ENCODE peak calls at places on chromosomes 2 and 18, in four cellular contexts. O, H, U and M are unnamed samples.

GRCh38 chr2:10301946-10302478 is 692 bp upstream of the HPCAL1 start:
- DNase-seq in O (no peak), H (no peak), U (no peak), M (no peak)

GRCh38 chr2:26838121-26838906 is 9.6 kb upstream of the DPYSL5 start:
- DNase-seq in O (no peak), H (no peak), U (peak), M (no peak)

GRCh38 chr2:7857904-7858303 is 824.0 kb upstream of the ID2 start:
- DNase-seq in O (no peak), H (no peak), U (peak), M (no peak)

GRCh38 chr2:189660803-189661147 is 484 bp upstream of the ASNSD1 start:
- DNase-seq in H (no peak), O (no peak), U (no peak), M (no peak)

GRCh38 chr2:88692187-88692586 is 714 bp downstream of the RPIA start:
- DNase-seq in O (no peak), U (peak), H (peak), M (peak)

GRCh38 chr2:43832457-43832856 is 6.2 kb downstream of the ABCG5 start:
- DNase-seq in U (peak), O (no peak), H (no peak), M (no peak)

GRCh38 chr2:176178807-176179271 is 9.6 kb upstream of the HOXD1 start:
- DNase-seq in H (no peak), O (no peak), U (no peak), M (no peak)

GRCh38 chr2:86372641-86373502 is 35.4 kb upstream of the REEP1 start:
- DNase-seq in U (peak), H (peak), O (no peak), M (no peak)

GRCh38 chr2:175854665-175855064 is 147.4 kb downstream of the LNPK start:
- DNase-seq in O (no peak), U (no peak), H (no peak), M (peak)

GRCh38 chr2:229164545-229165249 is 106.4 kb downstream of the PID1 start:
- DNase-seq in U (peak), O (no peak), H (no peak), M (no peak)

GRCh38 chr2:69201243-69201642 is 185.8 kb downstream of the GFPT1 start:
- DNase-seq in O (no peak), U (no peak), H (no peak), M (no peak)

GRCh38 chr2:207619764-207620203 is 5.4 kb downstream of the METTL21A start:
- DNase-seq in U (no peak), O (no peak), H (no peak), M (no peak)

GRCh38 chr2:217953011-217953481 is 49.7 kb downstream of the TNS1 start:
- DNase-seq in H (no peak), U (no peak), O (no peak), M (no peak)

GRCh38 chr2:239109041-239109915 is 261.4 kb downstream of the TWIST2 start:
- DNase-seq in O (no peak), U (peak), H (peak), M (peak)

GRCh38 chr2:1081411-1082225 is 131.0 kb downstream of the SNTG2 start:
- DNase-seq in H (peak), O (no peak), U (no peak), M (peak)

GRCh38 chr18:74456409-74457042 is 582 bp downstream of the DIPK1C start:
- DNase-seq in U (no peak), O (no peak), H (no peak), M (no peak)

GRCh38 chr2:45944075-45944474 is 292.6 kb downstream of the PRKCE start:
- DNase-seq in H (no peak), O (no peak), U (peak), M (no peak)

GRCh38 chr2:152236191-152236925 is 60.8 kb upstream of the STAM2 start:
- DNase-seq in O (no peak), H (no peak), U (no peak), M (no peak)

GRCh38 chr2:48282281-48282680 is 247.7 kb upstream of the STON1 start:
- DNase-seq in H (no peak), O (no peak), U (no peak), M (no peak)

GRCh38 chr18:24837065-24837464 is 376.6 kb downstream of the HRH4 start:
- DNase-seq in O (no peak), U (peak), H (no peak), M (no peak)

GRCh38 chr2:46143401-46144132 is 153.6 kb upstream of the EPAS1 start:
- DNase-seq in U (no peak), O (no peak), H (no peak), M (no peak)

GRCh38 chr18:3357516-3357915 is 92.5 kb upstream of the TGIF1 start:
- DNase-seq in H (no peak), U (no peak), O (no peak), M (no peak)

GRCh38 chr2:2831656-2832055 is 500.6 kb upstream of the MYT1L start:
- DNase-seq in O (no peak), H (no peak), U (no peak), M (no peak)

GRCh38 chr18:75113455-75113854 is 95.5 kb downstream of the PTGR3 start:
- DNase-seq in O (no peak), H (no peak), U (no peak), M (no peak)

GRCh38 chr2:25078171-25079049 is 36.5 kb downstream of the EFR3B start:
- DNase-seq in H (no peak), U (peak), O (peak), M (no peak)

GRCh38 chr2:80190166-80190565 is 114.4 kb downstream of the LRRTM1 start:
- DNase-seq in O (no peak), U (no peak), H (no peak), M (no peak)

GRCh38 chr18:62713651-62714247 is 1.6 kb upstream of the PHLPP1 start:
- DNase-seq in O (no peak), U (no peak), H (no peak), M (no peak)

GRCh38 chr2:182558564-182558963 is 131.7 kb upstream of the PDE1A start:
- DNase-seq in U (no peak), O (no peak), H (no peak), M (no peak)

GRCh38 chr2:216505133-216506106 is 6.8 kb downstream of the RPL37A start:
- DNase-seq in H (no peak), U (no peak), O (no peak), M (no peak)

GRCh38 chr2:12325806-12326205 is 390.9 kb upstream of the TRIB2 start:
- DNase-seq in H (peak), O (no peak), U (peak), M (no peak)

GRCh38 chr2:11667194-11667593 is 2.8 kb downstream of the NTSR2 start:
- DNase-seq in H (no peak), U (no peak), O (no peak), M (no peak)

GRCh38 chr2:235860846-235861245 is 307.3 kb downstream of the GBX2 start:
- DNase-seq in O (no peak), H (no peak), U (peak), M (no peak)

GRCh38 chr2:122020377-122020776 is 264.9 kb downstream of the TSN start:
- DNase-seq in O (no peak), H (no peak), U (no peak), M (no peak)

GRCh38 chr2:25029183-25029554 is 12.7 kb upstream of the EFR3B start:
- DNase-seq in O (no peak), H (no peak), U (peak), M (no peak)

GRCh38 chr18:44503854-44504253 is 176.8 kb upstream of the SETBP1 start:
- DNase-seq in H (no peak), O (no peak), U (no peak), M (no peak)

GRCh38 chr18:44497757-44498490 is 182.8 kb upstream of the SETBP1 start:
- DNase-seq in O (no peak), U (no peak), H (no peak), M (no peak)

GRCh38 chr18:44502790-44503189 is 177.9 kb upstream of the SETBP1 start:
- DNase-seq in H (no peak), O (no peak), U (no peak), M (no peak)

GRCh38 chr18:44500820-44501670 is 179.6 kb upstream of the SETBP1 start:
- DNase-seq in U (no peak), H (no peak), O (no peak), M (no peak)

DNA sequence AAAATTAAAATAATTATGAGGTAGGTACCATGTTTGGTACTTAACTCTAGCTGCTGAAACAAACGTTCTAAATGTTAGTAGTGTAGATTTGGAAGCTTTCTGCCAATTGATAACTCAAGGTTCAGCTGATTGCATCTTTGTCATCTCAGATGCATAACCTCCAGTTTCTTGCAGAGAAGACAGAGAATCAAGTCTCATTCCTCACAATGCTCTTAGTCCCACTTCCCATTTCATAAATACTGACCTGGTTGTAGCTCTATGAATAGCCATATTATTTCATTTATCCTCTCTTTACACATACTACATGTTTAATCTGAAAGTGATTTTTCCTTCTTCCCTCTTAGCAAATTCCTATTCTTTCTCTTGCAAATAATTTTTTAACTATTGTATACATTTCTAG is 178.5 kb upstream of the SETBP1 start:
- DNase-seq in O (no peak), U (no peak), H (no peak), M (no peak)
- H3K27ac ChIP-seq in O (no peak), U (no peak), H (no peak), M (no peak)

DNA sequence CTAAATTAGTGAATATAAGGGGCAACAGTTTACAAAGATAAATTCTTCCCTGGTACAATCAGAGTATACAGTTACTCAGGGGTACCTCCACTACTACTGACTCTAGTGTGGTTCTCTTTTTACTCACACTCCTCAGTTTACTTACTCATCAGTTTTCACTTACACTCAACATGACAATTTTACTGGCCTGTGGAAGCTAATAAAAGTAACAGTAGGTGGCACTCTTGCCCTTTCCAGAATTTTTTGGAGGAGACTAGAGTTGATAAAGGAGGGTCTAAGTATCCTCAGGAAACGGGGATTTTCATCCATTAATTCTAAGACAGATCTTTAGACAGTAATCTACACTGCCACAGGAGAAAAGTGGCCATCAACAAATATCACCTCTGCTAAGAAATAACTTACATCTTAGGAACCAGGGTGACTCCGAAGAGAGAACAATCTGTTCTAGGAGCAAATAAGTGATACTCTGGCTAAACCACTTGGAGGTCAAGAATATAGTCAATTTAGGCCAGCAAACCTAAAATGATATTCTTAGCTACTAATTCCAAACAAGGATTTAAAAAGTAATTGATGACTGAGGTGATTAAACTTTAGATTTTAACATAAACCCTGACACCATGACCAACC is 61.3 kb downstream of the ATL2 start:
- DNase-seq in U (peak), O (peak), H (peak), M (no peak)
- H3K27ac ChIP-seq in U (no peak), O (no peak), H (no peak), M (no peak)

DNA sequence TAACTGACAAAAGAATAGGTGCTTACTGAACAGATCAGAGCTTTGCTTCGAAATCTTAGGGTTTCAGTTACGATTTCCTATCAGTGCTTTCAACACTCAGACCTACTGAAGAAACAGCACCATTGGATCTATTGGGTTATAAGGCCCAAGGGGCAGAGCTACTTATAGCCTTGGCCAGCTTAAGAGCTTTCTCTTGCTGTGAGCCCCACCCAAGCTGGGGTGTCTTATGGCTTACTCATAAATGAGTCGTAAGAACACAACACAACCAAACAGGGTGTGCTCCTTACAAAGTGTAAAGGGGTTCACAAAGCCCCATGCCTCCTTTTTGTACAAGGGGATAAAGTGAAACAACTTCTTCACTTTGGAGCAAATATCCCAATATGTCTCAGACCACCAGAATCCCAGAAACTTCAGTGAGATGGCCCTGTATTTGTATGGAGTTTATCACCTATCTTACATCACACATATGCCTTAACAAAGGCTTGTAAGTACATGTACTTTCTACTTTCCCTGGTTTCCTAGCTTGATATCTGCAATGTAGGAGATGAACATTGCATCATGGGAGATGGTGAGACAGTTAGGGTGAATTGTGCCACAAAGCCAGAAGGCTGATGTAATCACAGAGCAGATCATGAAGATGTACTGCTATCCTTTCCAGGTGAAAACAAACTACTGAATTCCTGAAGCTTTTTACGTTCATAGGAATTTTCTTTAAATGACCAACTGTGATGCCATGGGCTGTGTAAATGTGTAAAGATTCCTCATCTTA is 115.5 kb upstream of the GLI2 start:
- DNase-seq in U (peak), H (no peak), O (no peak), M (no peak)
- H3K27ac ChIP-seq in U (no peak), H (no peak), O (no peak), M (no peak)

GRCh38 chr18:76457475-76457874 is 37.6 kb downstream of the ZNF516 start:
- DNase-seq in U (no peak), O (no peak), H (no peak), M (no peak)

GRCh38 chr18:76457957-76458356 is 37.1 kb downstream of the ZNF516 start:
- DNase-seq in H (no peak), O (no peak), U (no peak), M (no peak)

GRCh38 chr18:76459312-76459686 is 35.7 kb downstream of the ZNF516 start:
- DNase-seq in H (no peak), O (no peak), U (no peak), M (no peak)

GRCh38 chr18:76459687-76460350 is 35.2 kb downstream of the ZNF516 start:
- DNase-seq in H (peak), O (peak), U (peak), M (peak)

DNA sequence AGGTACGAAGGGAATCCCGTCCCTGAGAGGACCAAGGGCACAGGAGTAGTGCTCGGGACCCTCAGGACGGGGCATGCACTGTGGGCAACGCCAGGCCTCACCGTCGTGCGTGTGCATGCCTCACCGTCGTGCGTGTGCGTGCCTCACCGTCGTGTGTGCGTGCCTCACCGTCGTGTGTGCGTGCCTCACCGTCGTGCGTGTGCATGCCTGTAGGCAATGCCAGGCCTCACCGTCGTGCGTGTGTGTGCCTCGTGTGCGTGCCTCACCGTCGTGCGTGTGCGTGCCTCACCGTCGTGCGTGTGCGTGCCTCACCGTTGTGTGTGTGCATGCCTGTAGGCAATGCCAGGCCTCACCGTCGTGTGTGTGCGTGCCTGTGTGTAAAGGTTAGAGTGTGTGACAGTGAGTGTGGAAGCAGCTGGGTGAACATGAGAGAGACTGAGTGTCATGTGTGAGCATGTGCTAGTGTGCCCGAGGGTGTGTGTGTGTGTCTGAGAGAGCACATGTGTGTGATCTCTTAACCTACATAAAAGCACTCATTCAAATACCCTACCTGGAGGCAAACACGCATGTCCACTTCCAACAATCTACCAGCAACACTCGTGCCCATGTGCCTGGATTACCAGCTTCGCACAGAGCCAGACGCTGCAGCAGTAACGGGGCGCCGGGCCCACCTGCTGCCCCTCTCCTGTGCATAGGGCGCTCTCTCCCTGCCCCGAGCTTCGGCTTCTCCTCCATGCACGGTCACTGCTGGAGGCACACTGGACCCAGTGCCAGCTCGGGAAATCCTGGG is 36.3 kb downstream of the ZNF516 start:
- DNase-seq in U (no peak), H (no peak), O (no peak), M (no peak)
- H3K27ac ChIP-seq in U (peak), H (peak), O (no peak), M (peak)

DNA sequence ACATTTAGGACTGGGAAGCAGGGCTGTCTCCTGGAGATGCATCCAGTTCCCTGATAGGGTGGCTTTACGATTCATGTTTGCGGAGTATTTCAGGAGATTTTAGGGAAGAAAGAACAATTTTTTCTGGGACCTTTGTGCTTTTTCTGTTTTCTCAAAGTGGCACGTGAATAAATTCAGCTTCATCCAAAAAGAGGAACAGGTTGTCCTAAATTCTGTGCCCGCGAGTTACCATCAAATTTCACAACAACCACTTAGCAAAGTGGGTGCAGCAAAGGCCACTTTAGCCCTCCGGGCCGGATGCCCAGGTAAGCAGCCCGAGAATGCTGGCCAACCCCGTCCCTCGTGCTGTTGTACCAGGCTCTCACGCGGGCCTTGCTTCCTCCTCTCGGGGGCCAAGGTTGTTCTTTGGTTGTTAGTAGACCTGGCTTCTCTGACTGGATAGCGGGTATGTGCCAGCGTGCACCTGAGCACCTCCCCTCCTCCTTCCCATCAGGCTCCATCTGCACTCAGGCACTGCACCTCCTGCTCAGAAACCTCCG is 83.1 kb downstream of the CMPK2 start:
- DNase-seq in H (no peak), U (no peak), O (no peak), M (no peak)
- H3K27ac ChIP-seq in H (no peak), U (no peak), O (no peak), M (no peak)

DNA sequence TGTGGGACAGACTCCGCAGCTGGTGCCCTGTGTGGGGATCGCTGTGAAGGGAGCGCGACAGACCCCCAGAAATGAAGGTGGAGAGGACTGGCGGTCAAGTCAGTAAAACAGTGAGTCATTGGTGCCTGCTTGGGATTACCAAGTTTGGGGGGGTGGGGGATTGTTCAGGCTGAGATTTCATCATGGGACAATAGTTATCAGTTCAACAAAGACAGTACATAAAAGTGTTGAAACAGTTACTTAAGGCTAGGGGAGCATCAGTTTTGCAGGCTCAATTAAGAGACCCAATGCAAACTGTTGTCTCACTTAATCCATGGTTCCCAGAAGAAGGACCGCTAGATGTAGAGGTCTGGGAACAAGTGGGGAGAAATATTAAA is 42.4 kb upstream of the PDK1 start:
- DNase-seq in U (no peak), H (no peak), O (no peak), M (no peak)
- H3K27ac ChIP-seq in U (no peak), H (no peak), O (no peak), M (no peak)

GRCh38 chr2:161088658-161089350 is 71.4 kb upstream of the TANK start:
- DNase-seq in U (no peak), O (no peak), H (no peak), M (no peak)

GRCh38 chr2:161090401-161090800 is 69.8 kb upstream of the TANK start:
- DNase-seq in H (peak), U (no peak), O (no peak), M (peak)

GRCh38 chr2:161085041-161085598 is 75.1 kb upstream of the TANK start:
- DNase-seq in U (peak), O (no peak), H (no peak), M (no peak)
- H3K27ac ChIP-seq in U (no peak), O (no peak), H (no peak), M (no peak)

GRCh38 chr2:20304411-20304810 is 46.2 kb downstream of the PUM2 start:
- DNase-seq in O (no peak), U (peak), H (no peak), M (no peak)
- H3K27ac ChIP-seq in O (no peak), U (no peak), H (no peak), M (no peak)